ENCODE peak calls at places on chromosomes 1 and 21, in four cellular contexts. X, D, S and Z are unnamed samples.

GRCh38 chr21:33339135-33339534 is 14.4 kb downstream of the IFNAR1 start:
- DNase-seq in X (no peak), D (no peak), S (no peak), Z (no peak)

GRCh38 chr1:2801535-2802291 is at the start of gene TTC34:
- DNase-seq in X (peak), D (no peak), S (no peak), Z (no peak)

GRCh38 chr1:232950919-232951579 is 638 bp downstream of the NTPCR start:
- DNase-seq in X (peak), D (peak), S (no peak), Z (peak)

GRCh38 chr1:32774950-32775634 is 42.1 kb downstream of the YARS1 start:
- DNase-seq in X (no peak), D (peak), S (no peak), Z (peak)

GRCh38 chr1:87113313-87113712 is 198.9 kb downstream of the HS2ST1 start:
- DNase-seq in X (no peak), D (no peak), S (no peak), Z (no peak)

GRCh38 chr1:53681647-53682368 is 57.2 kb downstream of the GLIS1 start:
- DNase-seq in X (peak), D (peak), S (peak), Z (peak)

GRCh38 chr1:206570529-206570928 is 41.7 kb downstream of the EIF2D start:
- DNase-seq in X (no peak), D (no peak), S (no peak), Z (no peak)

GRCh38 chr1:46315669-46316403 is 12.3 kb downstream of the UQCRH start:
- DNase-seq in X (peak), D (peak), S (no peak), Z (no peak)

GRCh38 chr1:240591078-240591477 is 20.9 kb downstream of the GREM2 start:
- DNase-seq in X (no peak), D (no peak), S (no peak), Z (no peak)

GRCh38 chr1:41537257-41537656 is 52.8 kb upstream of the EDN2 start:
- DNase-seq in X (no peak), D (no peak), S (peak), Z (no peak)

GRCh38 chr1:101314244-101314643 is 77.4 kb downstream of the S1PR1 start:
- DNase-seq in X (no peak), D (peak), S (no peak), Z (no peak)

GRCh38 chr1:32989160-32989894 is 24.7 kb upstream of the RNF19B start:
- DNase-seq in X (peak), D (peak), S (peak), Z (peak)

GRCh38 chr1:35807614-35808375 is at the start of gene AGO4:
- DNase-seq in X (peak), D (peak), S (peak), Z (peak)

GRCh38 chr1:89221341-89221740 is 22.6 kb upstream of the GBP4 start:
- DNase-seq in X (no peak), D (no peak), S (no peak), Z (no peak)

GRCh38 chr1:18557621-18558465 is 72.8 kb upstream of the PAX7 start:
- DNase-seq in X (no peak), D (no peak), S (no peak), Z (peak)

GRCh38 chr1:241532173-241532553 is at the start of gene KMO:
- DNase-seq in X (no peak), D (peak), S (no peak), Z (no peak)

GRCh38 chr21:28627261-28627660 is 365.4 kb downstream of the LTN1 start:
- DNase-seq in X (no peak), D (no peak), S (no peak), Z (no peak)

GRCh38 chr1:31795801-31796621 is 19.8 kb downstream of the SPOCD1 start:
- DNase-seq in X (peak), D (no peak), S (no peak), Z (no peak)

GRCh38 chr1:233945573-233945972 is 41.1 kb downstream of the SLC35F3 start:
- DNase-seq in X (no peak), D (peak), S (no peak), Z (no peak)

GRCh38 chr1:30908886-30909777 is 574 bp upstream of the SDC3 start:
- DNase-seq in X (no peak), D (no peak), S (peak), Z (peak)

GRCh38 chr1:242525769-242526168 is 1.3 kb upstream of the PLD5 start:
- DNase-seq in X (no peak), D (no peak), S (no peak), Z (no peak)

GRCh38 chr1:171998711-171999110 is 157.4 kb downstream of the DNM3 start:
- DNase-seq in X (no peak), D (peak), S (no peak), Z (no peak)

GRCh38 chr21:38796426-38796825 is 9.3 kb upstream of the ETS2 start:
- DNase-seq in X (peak), D (no peak), S (no peak), Z (no peak)

GRCh38 chr1:11967028-11967547 is 13.2 kb upstream of the MFN2 start:
- DNase-seq in X (peak), D (peak), S (no peak), Z (peak)
- TF ChIP-seq CTCF in X (peak), D (peak), S (peak), Z (peak)

DNA sequence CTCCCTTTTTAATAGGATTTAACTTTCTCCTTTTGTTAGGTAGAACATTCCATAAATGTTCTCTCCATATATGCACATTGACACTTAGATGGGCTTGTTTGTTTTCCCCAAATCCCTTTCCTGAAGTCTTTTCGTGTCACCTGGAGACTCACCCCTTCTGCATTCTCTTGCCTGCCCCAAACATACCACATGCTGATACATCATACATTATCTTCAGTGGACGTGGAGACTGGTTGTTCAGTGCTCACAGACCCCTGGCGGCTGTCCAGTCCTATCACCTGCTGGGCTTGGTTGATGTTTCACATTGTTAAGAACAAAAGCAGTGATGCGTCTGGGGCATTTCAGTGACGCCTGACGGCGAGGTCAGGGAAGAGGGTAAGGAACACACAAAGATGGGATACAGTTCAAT is 22.2 kb downstream of the FMOD start:
- DNase-seq in X (peak), D (no peak), S (no peak), Z (no peak)
- H3K27ac ChIP-seq in X (no peak), D (no peak), S (no peak), Z (no peak)

GRCh38 chr1:83857108-83857507 is 141.8 kb downstream of the TTLL7 start:
- DNase-seq in X (no peak), D (no peak), S (no peak), Z (peak)
- TF ChIP-seq CTCF in X (no peak), D (peak), S (peak), Z (peak)

GRCh38 chr1:164577291-164577690 is 18.3 kb downstream of the PBX1 start:
- DNase-seq in X (no peak), D (no peak), S (no peak), Z (no peak)

GRCh38 chr1:164576311-164577271 is 17.6 kb downstream of the PBX1 start:
- DNase-seq in X (no peak), D (no peak), S (peak), Z (peak)

GRCh38 chr1:164581762-164582161 is 22.8 kb downstream of the PBX1 start:
- DNase-seq in X (no peak), D (no peak), S (no peak), Z (no peak)

GRCh38 chr1:164578474-164579200 is 19.7 kb downstream of the PBX1 start:
- DNase-seq in X (no peak), D (no peak), S (no peak), Z (no peak)

GRCh38 chr1:164579346-164579745 is 20.4 kb downstream of the PBX1 start:
- DNase-seq in X (no peak), D (peak), S (no peak), Z (no peak)
- H3K27ac ChIP-seq in X (no peak), D (no peak), S (peak), Z (peak)

GRCh38 chr1:93734999-93735398 is 53.4 kb upstream of the BCAR3 start:
- DNase-seq in X (peak), D (no peak), S (no peak), Z (no peak)

GRCh38 chr1:93738075-93738622 is 56.5 kb upstream of the BCAR3 start:
- DNase-seq in X (no peak), D (peak), S (no peak), Z (peak)

GRCh38 chr1:93733340-93733739 is 51.7 kb upstream of the BCAR3 start:
- DNase-seq in X (no peak), D (no peak), S (no peak), Z (no peak)

GRCh38 chr1:93738926-93739325 is 57.3 kb upstream of the BCAR3 start:
- DNase-seq in X (no peak), D (no peak), S (no peak), Z (no peak)

GRCh38 chr1:93735722-93736121 is 54.1 kb upstream of the BCAR3 start:
- DNase-seq in X (no peak), D (peak), S (no peak), Z (no peak)
- TF ChIP-seq CTCF in X (no peak), D (peak), S (no peak), Z (peak)

GRCh38 chr1:43171876-43172531 is at the start of the genes CFAP57 and EBNA1BP2:
- DNase-seq in X (peak), D (peak), S (peak), Z (peak)
- H3K27ac ChIP-seq in X (peak), D (peak), S (no peak), Z (peak)